ENCODE peak calls at places on chromosomes 16 and 17, in seven cellular contexts. D, E, M, C, G, Q and W are unnamed samples.

GRCh38 chr17:72514888-72515287 is 394.1 kb downstream of the SOX9 start:
- DNase-seq in D (no peak), E (no peak), M (no peak), C (no peak), G (no peak), Q (peak), W (no peak)

GRCh38 chr17:66481259-66481658 is 178.8 kb downstream of the PRKCA start:
- DNase-seq in D (no peak), E (no peak), M (no peak), C (no peak), G (no peak), Q (no peak), W (no peak)

GRCh38 chr17:60525347-60525623 is 757 bp downstream of the APPBP2 start:
- DNase-seq in D (no peak), E (no peak), M (no peak), C (peak), G (no peak), Q (no peak), W (no peak)

GRCh38 chr17:2710804-2711607 is 558 bp downstream of the CLUH start:
- DNase-seq in D (peak), E (peak), M (no peak), C (peak), G (no peak), Q (no peak), W (no peak)

GRCh38 chr17:36592711-36593321 is 1.1 kb downstream of the DHRS11 start:
- DNase-seq in D (no peak), E (no peak), M (no peak), C (no peak), G (no peak), Q (no peak), W (no peak)

GRCh38 chr17:17300624-17301568 is 2.3 kb upstream of the NT5M start:
- DNase-seq in D (peak), E (peak), M (no peak), C (peak), G (no peak), Q (peak), W (no peak)

GRCh38 chr16:2983706-2984136 is 3.5 kb upstream of the PKMYT1 start:
- DNase-seq in D (peak), E (peak), M (peak), C (peak), G (peak), Q (peak), W (peak)

GRCh38 chr16:68086336-68086821 is 1.2 kb downstream of the NFATC3 start:
- DNase-seq in D (no peak), E (no peak), M (no peak), C (peak), G (peak), Q (peak), W (no peak)

GRCh38 chr17:79671387-79671752 is 59.4 kb upstream of the ENPP7 start:
- DNase-seq in D (no peak), E (no peak), M (no peak), C (no peak), G (no peak), Q (no peak), W (no peak)

GRCh38 chr17:41523787-41524186 is 4.3 kb downstream of the KRT19 start:
- DNase-seq in D (no peak), E (no peak), M (no peak), C (no peak), G (no peak), Q (no peak), W (no peak)

GRCh38 chr16:84368327-84368996 is at the start of gene ATP2C2:
- DNase-seq in D (no peak), E (no peak), M (peak), C (peak), G (peak), Q (no peak), W (peak)

GRCh38 chr17:50457621-50458020 is 11.1 kb downstream of the CHAD start:
- DNase-seq in D (no peak), E (no peak), M (no peak), C (no peak), G (no peak), Q (no peak), W (no peak)

GRCh38 chr17:19237389-19238166 is 412 bp downstream of the EPN2 start:
- DNase-seq in D (no peak), E (peak), M (no peak), C (peak), G (no peak), Q (no peak), W (no peak)

GRCh38 chr17:65173284-65173793 is 36.2 kb downstream of the RGS9 start:
- DNase-seq in D (no peak), E (peak), M (peak), C (no peak), G (peak), Q (peak), W (no peak)

GRCh38 chr16:30820952-30821421 is 34.0 kb upstream of the ZNF629 start:
- DNase-seq in D (no peak), E (no peak), M (no peak), C (no peak), G (no peak), Q (no peak), W (peak)

GRCh38 chr17:33292184-33292980 is 713 bp downstream of the ASIC2 start:
- DNase-seq in D (no peak), E (peak), M (no peak), C (no peak), G (peak), Q (peak), W (no peak)

GRCh38 chr17:44360826-44361225 is 2.8 kb downstream of the FAM171A2 start:
- DNase-seq in D (no peak), E (no peak), M (no peak), C (no peak), G (no peak), Q (peak), W (no peak)

GRCh38 chr17:1005361-1005946 is 8.5 kb downstream of the TIMM22 start:
- DNase-seq in D (no peak), E (no peak), M (peak), C (no peak), G (peak), Q (peak), W (peak)

GRCh38 chr16:72474511-72475123 is 302.7 kb upstream of the PMFBP1 start:
- DNase-seq in D (no peak), E (no peak), M (no peak), C (no peak), G (no peak), Q (peak), W (no peak)

GRCh38 chr16:86355538-86355937 is 154.8 kb upstream of the FOXF1 start:
- DNase-seq in D (no peak), E (no peak), M (no peak), C (no peak), G (no peak), Q (peak), W (no peak)

GRCh38 chr17:47707056-47707791 is 13.3 kb downstream of the TBKBP1 start:
- DNase-seq in D (no peak), E (no peak), M (no peak), C (no peak), G (no peak), Q (no peak), W (no peak)

GRCh38 chr17:79842656-79843474 is 3.6 kb upstream of the CBX4 start:
- DNase-seq in D (no peak), E (no peak), M (no peak), C (no peak), G (peak), Q (no peak), W (no peak)

GRCh38 chr17:61641084-61641483 is 50.1 kb upstream of the NACA2 start:
- DNase-seq in D (no peak), E (no peak), M (no peak), C (no peak), G (no peak), Q (no peak), W (no peak)

GRCh38 chr16:23403547-23403946 is 49.4 kb downstream of the COG7 start:
- DNase-seq in D (no peak), E (no peak), M (no peak), C (no peak), G (no peak), Q (no peak), W (no peak)

GRCh38 chr16:53022374-53022773 is 30.3 kb downstream of the CHD9NB start:
- DNase-seq in D (no peak), E (no peak), M (no peak), C (peak), G (peak), Q (peak), W (peak)

GRCh38 chr16:31400191-31400590 is 7.1 kb downstream of the ITGAD start:
- DNase-seq in D (no peak), E (no peak), M (no peak), C (no peak), G (no peak), Q (no peak), W (no peak)

GRCh38 chr17:76397184-76397583 is 12.8 kb downstream of the SPHK1 start:
- DNase-seq in D (no peak), E (no peak), M (no peak), C (no peak), G (no peak), Q (no peak), W (no peak)

GRCh38 chr17:74151551-74152315 is 51.7 kb upstream of the RPL38 start:
- DNase-seq in D (no peak), E (no peak), M (no peak), C (no peak), G (no peak), Q (no peak), W (no peak)

GRCh38 chr17:32192379-32192778 is 50.1 kb downstream of the RHOT1 start:
- DNase-seq in D (no peak), E (no peak), M (no peak), C (no peak), G (no peak), Q (peak), W (no peak)